ENCODE peak calls at places on chromosomes 16 and 17, in seven cellular contexts. E, Z, O, G, W, V and P are unnamed samples.

GRCh38 chr17:15502315-15503112 is 35.1 kb upstream of the CDRT4 start:
- DNase-seq in O (peak), W (peak), V (peak), G (peak), E (peak), Z (peak), P (peak)

GRCh38 chr17:7336240-7337175 is at the start of gene ACAP1:
- DNase-seq in W (no peak), V (no peak), E (no peak), Z (no peak), O (no peak), G (no peak), P (no peak)

GRCh38 chr16:24685539-24686432 is 43.7 kb upstream of the TNRC6A start:
- DNase-seq in E (peak), W (no peak), V (peak), Z (peak), O (peak), G (peak), P (peak)

GRCh38 chr17:2173005-2173404 is 118.1 kb downstream of the HIC1 start:
- DNase-seq in E (peak), G (no peak), W (no peak), O (no peak), Z (peak), V (no peak), P (peak)

GRCh38 chr16:12120982-12121652 is 144.6 kb downstream of the SNX29 start:
- DNase-seq in W (no peak), V (no peak), Z (no peak), E (no peak), G (no peak), O (no peak), P (no peak)

GRCh38 chr16:70592106-70592571 is 54.2 kb upstream of the IL34 start:
- DNase-seq in O (no peak), Z (no peak), G (no peak), E (peak), V (peak), W (no peak), P (no peak)

GRCh38 chr16:19583665-19584300 is 28.3 kb downstream of the VPS35L start:
- DNase-seq in O (no peak), E (peak), G (peak), V (no peak), Z (peak), W (peak), P (peak)

GRCh38 chr16:86611958-86612357 is 33.6 kb downstream of the FOXL1 start:
- DNase-seq in V (no peak), Z (no peak), W (no peak), G (no peak), O (no peak), E (no peak), P (no peak)

GRCh38 chr16:50050802-50051201 is 15.0 kb upstream of the HEATR3 start:
- DNase-seq in O (no peak), V (no peak), Z (peak), E (no peak), G (no peak), W (no peak), P (peak)

GRCh38 chr16:17836868-17837602 is 366.3 kb upstream of the XYLT1 start:
- DNase-seq in E (peak), V (no peak), G (peak), W (peak), Z (peak), O (peak), P (peak)

GRCh38 chr17:7282752-7283321 is 1.3 kb downstream of the SLC2A4 start:
- DNase-seq in O (no peak), V (no peak), Z (no peak), E (no peak), W (no peak), G (no peak), P (no peak)

GRCh38 chr16:81697321-81697885 is 81.7 kb upstream of the PLCG2 start:
- DNase-seq in O (no peak), G (peak), W (no peak), E (peak), V (peak), Z (peak), P (peak)

DNA sequence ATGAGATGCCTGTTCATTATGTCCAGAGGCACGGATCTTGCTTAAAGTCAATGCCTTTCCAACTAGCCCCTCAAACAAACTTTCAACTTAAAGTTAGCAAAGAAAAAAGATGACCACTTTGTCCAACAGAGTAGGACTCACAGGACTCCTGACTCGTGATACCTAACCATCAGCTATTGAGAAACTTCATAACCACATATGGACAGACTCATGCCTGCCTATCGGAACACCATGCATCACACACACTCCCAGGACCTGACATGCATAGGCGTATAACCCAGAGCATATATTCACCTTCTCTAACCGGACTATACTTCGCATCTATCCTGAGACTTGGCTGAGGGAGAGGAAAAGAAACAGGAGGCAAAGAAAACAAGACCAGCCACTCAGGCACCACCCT is 2.3 kb downstream of the PIP4K2B start:
- DNase-seq in G (no peak), O (no peak), E (no peak), Z (peak), W (no peak), V (no peak), P (peak)
- H3K4me3 ChIP-seq in G (no peak), O (no peak), E (peak), Z (peak), W (peak), V (peak), P (peak)

GRCh38 chr17:74160656-74161500 is 42.6 kb upstream of the RPL38 start:
- DNase-seq in O (no peak), W (no peak), V (no peak), E (no peak), G (no peak), Z (no peak), P (no peak)
- TF ChIP-seq CTCF in O (no peak), W (no peak), V (no peak), E (no peak), G (no peak), Z (no peak), P (no peak)

GRCh38 chr17:49850772-49851386 is 3.0 kb upstream of the TAC4 start:
- DNase-seq in Z (peak), E (no peak), O (no peak), V (no peak), G (no peak), W (no peak), P (no peak)
- H3K4me3 ChIP-seq in Z (peak), E (peak), O (peak), V (peak), G (peak), W (peak), P (peak)

GRCh38 chr17:51590071-51590470 is 329.7 kb downstream of the UTP18 start:
- DNase-seq in V (no peak), O (no peak), W (no peak), Z (no peak), G (no peak), E (no peak), P (no peak)

GRCh38 chr17:51588063-51588462 is 327.7 kb downstream of the UTP18 start:
- DNase-seq in E (no peak), W (no peak), Z (no peak), G (no peak), O (no peak), V (no peak), P (no peak)

GRCh38 chr17:51580869-51581268 is 320.5 kb downstream of the UTP18 start:
- DNase-seq in W (no peak), O (no peak), V (no peak), Z (no peak), E (no peak), G (no peak), P (no peak)

GRCh38 chr17:51585514-51586104 is 325.3 kb downstream of the UTP18 start:
- DNase-seq in Z (no peak), E (no peak), G (peak), O (no peak), V (no peak), W (no peak), P (no peak)
- TF ChIP-seq CTCF in Z (no peak), E (peak), G (peak), O (no peak), V (peak), W (no peak), P (no peak)

GRCh38 chr17:28468781-28469180 is 4.7 kb upstream of the SLC13A2 start:
- DNase-seq in Z (no peak), W (no peak), E (no peak), V (no peak), G (no peak), O (no peak), P (no peak)

GRCh38 chr17:28471127-28471453 is 2.4 kb upstream of the SLC13A2 start:
- DNase-seq in G (no peak), O (no peak), V (no peak), Z (no peak), W (no peak), E (no peak), P (no peak)

GRCh38 chr17:28470266-28471126 is 2.9 kb upstream of the SLC13A2 start:
- DNase-seq in Z (no peak), O (no peak), G (no peak), V (no peak), E (no peak), W (no peak), P (no peak)

GRCh38 chr17:28467456-28468025 is 5.9 kb upstream of the SLC13A2 start:
- DNase-seq in G (no peak), Z (peak), V (no peak), W (peak), O (peak), E (peak), P (peak)

DNA sequence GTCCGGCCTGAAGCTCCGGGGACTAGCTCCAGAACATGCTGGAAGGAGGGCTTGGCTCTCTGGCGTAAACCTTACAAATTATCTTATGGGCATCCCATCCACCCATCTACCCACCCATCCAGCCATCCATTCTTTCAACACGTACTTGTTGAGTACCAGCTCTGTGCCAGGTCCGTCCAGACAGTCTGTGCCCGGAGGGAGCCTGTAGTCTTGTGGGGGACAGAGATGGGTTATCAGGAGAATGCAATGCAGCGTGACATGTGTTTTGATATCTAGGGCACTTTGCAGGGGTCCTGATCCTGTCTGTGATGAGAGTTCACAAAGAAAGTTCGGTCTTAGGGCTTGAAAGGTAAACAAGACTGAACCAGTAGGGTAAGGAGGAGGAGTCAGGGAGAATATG is 4.1 kb upstream of the SLC13A2 start:
- DNase-seq in W (no peak), O (no peak), G (no peak), E (no peak), V (no peak), Z (no peak), P (no peak)
- H3K4me3 ChIP-seq in W (no peak), O (no peak), G (no peak), E (no peak), V (no peak), Z (no peak), P (no peak)

GRCh38 chr16:59412275-59412841 is 678.2 kb upstream of the GOT2 start:
- DNase-seq in Z (no peak), O (no peak), V (no peak), G (no peak), E (no peak), W (no peak), P (peak)
- TF ChIP-seq CTCF in Z (peak), O (peak), V (peak), G (peak), E (peak), W (peak), P (peak)

DNA sequence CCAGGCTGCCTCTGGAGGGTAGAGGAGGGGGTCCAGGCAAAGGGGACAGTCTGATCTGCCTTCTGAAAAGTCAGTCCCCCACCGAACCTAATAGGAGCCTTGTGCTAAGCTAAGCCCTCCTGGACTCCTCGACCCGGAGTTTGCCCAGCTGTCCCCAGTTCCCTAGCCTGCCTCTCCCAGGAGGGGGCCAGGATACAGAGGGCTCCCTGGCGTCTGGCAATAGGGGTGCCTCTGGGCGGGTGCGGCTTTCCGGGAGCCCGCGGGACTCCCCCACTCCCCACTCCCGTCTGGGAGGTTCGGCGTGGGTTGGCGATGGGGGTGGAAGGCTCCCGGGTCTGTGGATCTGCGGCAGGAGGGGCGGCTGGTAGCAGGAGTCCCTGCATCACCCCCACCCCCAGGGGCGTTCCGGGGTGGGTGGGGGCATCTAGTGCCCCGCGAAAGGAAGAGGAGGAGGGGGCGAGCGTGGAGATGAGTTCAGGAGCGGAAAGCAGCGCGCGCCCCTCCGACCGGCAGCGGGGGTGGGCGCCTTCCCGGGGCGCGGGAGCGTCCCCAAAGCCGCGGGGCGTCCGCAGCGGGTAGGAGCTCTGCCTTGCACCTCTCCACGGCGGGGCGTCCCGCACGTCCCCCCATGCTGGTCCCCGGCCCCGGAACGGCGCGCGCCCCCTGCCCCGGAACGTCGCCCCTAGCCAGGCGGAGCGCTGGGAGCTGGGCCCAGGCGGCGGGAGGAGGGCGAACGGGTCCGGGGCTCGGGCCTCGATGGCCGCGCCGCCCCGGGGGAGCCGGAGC is 1.1 kb downstream of the GSG1L start:
- DNase-seq in Z (no peak), G (no peak), E (no peak), O (no peak), V (no peak), W (no peak), P (no peak)
- H3K4me3 ChIP-seq in Z (no peak), G (peak), E (no peak), O (no peak), V (peak), W (no peak), P (no peak)